ENCODE peak calls at places on chromosome 22, in four cellular contexts. K is endodermal cell, Z is activated T-cell treated with anti-CD3 and anti-CD28 coated beads for 1 hour, G is RWPE2. X is an unnamed sample.

GRCh38 chr22:31998784-31999435 is 44.2 kb upstream of the SLC5A1 start:
- DNase-seq in K (no peak), Z (no peak), G (no peak), X (no peak)

GRCh38 chr22:49356428-49356827 is 471.2 kb downstream of the BRD1 start:
- DNase-seq in K (no peak), Z (no peak), G (no peak), X (no peak)

GRCh38 chr22:47125603-47126002 is 363.2 kb downstream of the TBC1D22A start:
- DNase-seq in G (no peak), Z (no peak), K (peak), X (no peak)

GRCh38 chr22:27409299-27409698 is 392.3 kb downstream of the MN1 start:
- DNase-seq in K (no peak), G (no peak), Z (no peak), X (no peak)

GRCh38 chr22:45477366-45478107 is 25.1 kb upstream of the FBLN1 start:
- DNase-seq in K (no peak), G (no peak), Z (no peak), X (no peak)

GRCh38 chr22:46022881-46023512 is 46.0 kb upstream of the WNT7B start:
- DNase-seq in G (no peak), K (peak), Z (no peak), X (no peak)

GRCh38 chr22:41891407-41891806 is 23.5 kb downstream of the SHISA8 start:
- DNase-seq in G (no peak), Z (no peak), K (no peak), X (no peak)

GRCh38 chr22:46500201-46500600 is 37.2 kb downstream of the CELSR1 start:
- DNase-seq in K (peak), G (no peak), Z (no peak), X (peak)

GRCh38 chr22:45227645-45228400 is 12.9 kb downstream of the KIAA0930 start:
- DNase-seq in G (no peak), K (peak), Z (no peak), X (peak)

GRCh38 chr22:50274311-50274710 is 4.1 kb upstream of the MAPK11 start:
- DNase-seq in K (peak), G (no peak), Z (no peak), X (peak)

GRCh38 chr22:27554106-27554814 is 247.3 kb downstream of the MN1 start:
- DNase-seq in G (no peak), K (no peak), Z (no peak), X (peak)

GRCh38 chr22:16987822-16988221 is 20.2 kb downstream of the GAB4 start:
- DNase-seq in G (no peak), Z (no peak), K (no peak), X (no peak)

GRCh38 chr22:22903355-22903777 is 15.8 kb downstream of the IGLL5 start:
- DNase-seq in G (no peak), Z (no peak), K (no peak), X (no peak)

GRCh38 chr22:50002791-50003190 is 9.8 kb downstream of the IL17REL start:
- DNase-seq in K (no peak), G (no peak), Z (no peak), X (no peak)

GRCh38 chr22:33513388-33514336 is 406.6 kb downstream of the LARGE1 start:
- DNase-seq in G (no peak), K (no peak), Z (no peak), X (no peak)

GRCh38 chr22:43094085-43094484 is 4.9 kb upstream of the TTLL1 start:
- DNase-seq in G (no peak), Z (no peak), K (peak), X (no peak)

GRCh38 chr22:29457730-29458129 is 19.3 kb downstream of the RFPL1 start:
- DNase-seq in Z (no peak), K (peak), G (no peak), X (no peak)

GRCh38 chr22:24099661-24100060 is 81.6 kb upstream of the SUSD2 start:
- DNase-seq in G (peak), K (no peak), Z (no peak), X (no peak)

GRCh38 chr22:28597665-28598064 is 82.0 kb downstream of the TTC28 start:
- DNase-seq in G (no peak), K (no peak), Z (no peak), X (no peak)

GRCh38 chr22:49788492-49788891 is 39.2 kb downstream of the BRD1 start:
- DNase-seq in Z (no peak), G (no peak), K (no peak), X (no peak)

GRCh38 chr22:31244044-31244942 is 32.2 kb downstream of the LIMK2 start:
- DNase-seq in K (peak), G (no peak), Z (no peak), X (no peak)

GRCh38 chr22:19147193-19147780 is 2.8 kb downstream of the GSC2 start:
- DNase-seq in Z (no peak), G (no peak), K (peak), X (no peak)

GRCh38 chr22:19287889-19288288 is 3.6 kb downstream of the CLTCL1 start:
- DNase-seq in G (no peak), Z (no peak), K (no peak), X (no peak)

GRCh38 chr22:23537421-23537820 is 42.7 kb downstream of the IGLL1 start:
- DNase-seq in Z (no peak), K (peak), G (peak), X (no peak)

GRCh38 chr22:35900483-35901168 is 128.0 kb downstream of the RBFOX2 start:
- DNase-seq in K (peak), G (peak), Z (no peak), X (no peak)

GRCh38 chr22:37230673-37231405 is 13.2 kb downstream of the RAC2 start:
- DNase-seq in Z (no peak), K (peak), G (no peak), X (no peak)

GRCh38 chr22:23800297-23801237 is 13.8 kb downstream of the SMARCB1 start:
- DNase-seq in Z (no peak), K (peak), G (no peak), X (no peak)

GRCh38 chr22:40651563-40652501 is 15.3 kb upstream of the MRTFA start:
- DNase-seq in K (peak), Z (peak), G (peak), X (peak)

GRCh38 chr22:19990609-19991394 is 25.8 kb downstream of the ARVCF start:
- DNase-seq in K (no peak), G (no peak), Z (no peak), X (no peak)

GRCh38 chr22:19655399-19655798 is 58.9 kb upstream of the SEPTIN5 start:
- DNase-seq in G (no peak), K (peak), Z (no peak), X (no peak)

GRCh38 chr22:36341640-36342041 is 46.1 kb downstream of the MYH9 start:
- DNase-seq in G (no peak), K (no peak), Z (no peak), X (peak)

GRCh38 chr22:36081023-36081431 is 52.4 kb upstream of the RBFOX2 start:
- DNase-seq in K (no peak), Z (no peak), G (no peak), X (no peak)

GRCh38 chr22:20235453-20235991 is 32.6 kb downstream of the RTN4R start:
- DNase-seq in G (no peak), K (no peak), Z (no peak), X (no peak)

GRCh38 chr22:43883012-43883661 is 8.7 kb downstream of the PNPLA5 start:
- DNase-seq in G (no peak), Z (peak), K (peak), X (peak)

GRCh38 chr22:29916007-29916544 is 33.1 kb downstream of the MTMR3 start:
- DNase-seq in Z (no peak), G (no peak), K (no peak), X (no peak)

GRCh38 chr22:22959147-22959827 is 71.7 kb downstream of the IGLL5 start:
- DNase-seq in K (peak), Z (peak), G (no peak), X (peak)

X was measured in head of caudate nucleus.